ENCODE peak calls at places on chromosomes 2 and 18, in five cellular contexts. Q is IMR-90, F is trophoblast cell, O is H1, L is neuronal stem cell. D is an unnamed sample.

GRCh38 chr18:54033087-54033486 is 191.4 kb downstream of the MBD2 start:
- DNase-seq in Q (no peak), F (no peak), O (no peak), L (no peak), D (no peak)

GRCh38 chr2:143513081-143513480 is 383.9 kb downstream of the ARHGAP15 start:
- DNase-seq in Q (peak; percentile 75), F (no peak), O (peak; percentile 15), L (peak; percentile 24), D (peak; percentile 74)

GRCh38 chr2:181058378-181059269 is 78.2 kb downstream of the UBE2E3 start:
- DNase-seq in Q (peak; percentile 29), F (peak; percentile 33), O (no peak), L (peak; percentile 15), D (no peak)

GRCh38 chr2:210475726-210476125 is 833 bp downstream of the LANCL1 start:
- DNase-seq in Q (no peak), F (no peak), O (no peak), L (no peak), D (no peak)

GRCh38 chr2:61671561-61672315 is 133.6 kb upstream of the XPO1 start:
- DNase-seq in Q (no peak), F (no peak), O (no peak), L (no peak), D (peak; percentile 66)

GRCh38 chr2:174333017-174333501 is 1.7 kb upstream of the SP9 start:
- DNase-seq in Q (no peak), F (no peak), O (no peak), L (no peak), D (peak; percentile 2)

GRCh38 chr2:113240915-113241911 is 37.5 kb downstream of the PAX8 start:
- DNase-seq in Q (peak; percentile 99), F (peak; percentile 98), O (peak; percentile 13), L (no peak), D (peak; percentile 98)

GRCh38 chr2:135218426-135218825 is 166.3 kb downstream of the RAB3GAP1 start:
- DNase-seq in Q (no peak), F (no peak), O (no peak), L (no peak), D (no peak)

GRCh38 chr2:173555833-173556232 is 201.2 kb downstream of the CDCA7 start:
- DNase-seq in Q (no peak), F (no peak), O (no peak), L (no peak), D (no peak)

GRCh38 chr2:149129433-149129832 is 90.9 kb downstream of the LYPD6B start:
- DNase-seq in Q (no peak), F (no peak), O (no peak), L (no peak), D (peak; percentile 66)

GRCh38 chr2:175205523-175205922 is 24.0 kb upstream of the ATP5MC3 start:
- DNase-seq in Q (peak; percentile 41), F (no peak), O (no peak), L (no peak), D (peak; percentile 26)

GRCh38 chr2:181715033-181715630 is 34.8 kb upstream of the NEUROD1 start:
- DNase-seq in Q (peak; percentile 82), F (peak; percentile 77), O (no peak), L (peak; percentile 76), D (peak; percentile 80)

GRCh38 chr2:98747888-98748287 is 17.0 kb upstream of the MGAT4A start:
- DNase-seq in Q (no peak), F (no peak), O (no peak), L (no peak), D (no peak)

GRCh38 chr2:28096421-28096820 is 205.9 kb downstream of the BABAM2 start:
- DNase-seq in Q (peak; percentile 49), F (no peak), O (no peak), L (no peak), D (peak; percentile 20)

GRCh38 chr18:48488388-48488850 is 50.4 kb upstream of the CTIF start:
- DNase-seq in Q (peak; percentile 93), F (peak; percentile 84), O (no peak), L (no peak), D (peak; percentile 73)

GRCh38 chr2:42567806-42568429 is 514 bp upstream of the MTA3 start:
- DNase-seq in Q (no peak), F (no peak), O (peak; percentile 46), L (peak; percentile 50), D (peak; percentile 60)

GRCh38 chr18:13416848-13417247 is 198.3 kb downstream of the LDLRAD4 start:
- DNase-seq in Q (no peak), F (no peak), O (no peak), L (no peak), D (no peak)

GRCh38 chr18:22108674-22109073 is 60.7 kb upstream of the GATA6 start:
- DNase-seq in Q (no peak), F (no peak), O (no peak), L (no peak), D (peak; percentile 8)

GRCh38 chr2:233821196-233821595 is 33.1 kb downstream of the HJURP start:
- DNase-seq in Q (no peak), F (no peak), O (no peak), L (no peak), D (no peak)

GRCh38 chr2:220503446-220503845 is 876.0 kb downstream of the SLC4A3 start:
- DNase-seq in Q (no peak), F (no peak), O (no peak), L (no peak), D (no peak)

GRCh38 chr2:217918220-217919024 is 84.4 kb downstream of the TNS1 start:
- DNase-seq in Q (peak; percentile 39), F (no peak), O (no peak), L (peak; percentile 11), D (peak; percentile 57)

GRCh38 chr2:8645176-8645831 is 36.6 kb upstream of the ID2 start:
- DNase-seq in Q (no peak), F (no peak), O (no peak), L (no peak), D (no peak)

GRCh38 chr2:18924905-18925691 is 335.7 kb upstream of the NT5C1B start:
- DNase-seq in Q (peak; percentile 94), F (no peak), O (no peak), L (no peak), D (peak; percentile 65)

DNA sequence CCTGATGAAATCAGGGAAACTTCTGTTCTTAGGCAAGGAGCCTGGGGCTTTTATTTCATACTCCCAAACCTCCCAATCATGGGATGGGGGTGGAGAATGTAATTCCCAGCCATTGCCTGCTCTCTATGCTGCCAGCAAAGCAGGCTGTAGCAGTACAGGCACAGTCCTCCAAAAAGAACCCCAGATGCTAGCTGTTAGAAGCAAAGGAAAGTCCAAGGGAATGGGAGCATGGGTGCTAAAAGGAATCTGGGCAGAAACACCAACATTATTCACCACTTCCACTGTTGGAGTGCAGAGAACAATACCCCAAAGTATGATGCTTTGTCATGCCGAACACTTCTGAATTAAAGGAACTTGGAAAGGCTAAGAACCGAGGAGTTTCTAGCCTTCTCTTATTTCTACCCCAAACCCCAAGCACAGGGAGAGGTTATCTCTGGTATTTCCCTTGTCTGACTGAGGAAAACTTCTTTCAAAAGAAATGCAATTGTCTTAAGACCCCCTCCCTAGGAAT is 24.7 kb downstream of the MDH1 start:
- DNase-seq in Q (no peak), F (no peak), O (no peak), L (no peak), D (peak; percentile 5)
- H3K4ac ChIP-seq in Q (no peak overlapping the region), F (peak overlapping the region; percentile 95), O (peak overlapping the region; percentile 57), L (no peak overlapping the region), D (no peak overlapping the region)

DNA sequence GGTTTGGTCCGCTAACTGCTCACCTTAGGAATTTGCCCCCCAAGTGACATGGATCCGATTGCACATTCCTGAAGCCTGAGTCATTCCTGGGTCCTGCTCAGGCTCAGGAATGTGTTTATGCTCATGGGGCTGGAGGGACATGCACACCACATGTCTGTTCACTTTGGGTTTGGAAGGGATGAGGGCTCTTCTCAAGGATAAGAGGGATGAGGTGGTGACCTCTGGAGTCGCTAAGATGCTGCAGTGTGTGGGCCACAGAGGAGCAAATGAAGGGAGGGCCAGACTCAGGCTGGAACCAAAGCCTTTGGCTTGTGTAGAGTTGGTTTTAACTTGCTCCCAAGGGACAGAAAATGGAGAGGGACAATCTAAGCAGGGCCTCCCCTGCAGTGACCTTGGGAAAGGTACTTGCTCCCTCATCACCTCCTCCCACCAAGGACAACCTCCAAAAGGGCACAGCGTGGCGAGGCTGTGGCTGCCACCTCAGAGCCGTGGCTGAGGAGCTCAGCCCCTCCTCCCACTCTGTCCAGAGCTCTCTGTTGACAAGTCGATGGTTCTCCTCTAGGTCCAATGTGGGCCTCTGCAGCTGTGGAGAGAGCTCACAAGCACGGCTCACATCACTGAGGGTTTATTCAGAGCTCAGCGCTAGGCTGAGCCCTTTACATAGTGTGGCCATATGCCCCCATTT is 66.1 kb downstream of the HS1BP3 start:
- DNase-seq in Q (peak; percentile 99), F (no peak), O (peak; percentile 79), L (peak; percentile 87), D (peak; percentile 93)
- H4K91ac ChIP-seq in Q (peak overlapping the region; percentile 99), F (peak overlapping the region; percentile 99), O (peak overlapping the region; percentile 95), L (peak overlapping the region; percentile 76), D (peak overlapping the region; percentile 100)

GRCh38 chr18:29373000-29373399 is 1196.1 kb upstream of the CDH2 start:
- DNase-seq in Q (no peak), F (no peak), O (no peak), L (no peak), D (no peak)

GRCh38 chr18:29378739-29379138 is 1201.8 kb upstream of the CDH2 start:
- DNase-seq in Q (no peak), F (no peak), O (no peak), L (no peak), D (no peak)

DNA sequence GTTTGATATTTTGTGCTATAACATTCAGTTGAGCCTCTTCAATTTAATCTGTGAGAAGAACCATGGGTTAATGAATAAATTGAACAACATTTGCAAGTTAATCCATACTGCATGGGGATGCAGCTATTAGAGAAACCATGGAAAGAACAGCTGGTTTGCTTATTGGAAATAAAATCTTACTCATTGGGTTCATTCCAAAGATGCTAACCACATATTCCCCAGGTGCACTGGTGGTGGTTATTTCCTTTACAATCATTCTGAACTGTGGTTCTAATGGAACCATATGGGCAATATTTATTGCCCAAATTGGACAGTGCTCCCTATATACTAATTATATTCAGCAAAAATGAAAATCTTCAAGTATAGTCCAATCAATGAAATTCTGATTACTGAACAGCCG is 1200.4 kb upstream of the CDH2 start:
- DNase-seq in Q (no peak), F (no peak), O (no peak), L (no peak), D (no peak)
- H3K4ac ChIP-seq in Q (no peak overlapping the region), F (no peak overlapping the region), O (no peak overlapping the region), L (no peak overlapping the region), D (no peak overlapping the region)

GRCh38 chr2:128604045-128604444 is 285.4 kb upstream of the HS6ST1 start:
- DNase-seq in Q (no peak), F (no peak), O (no peak), L (no peak), D (no peak)

GRCh38 chr2:128607440-128607839 is 288.8 kb upstream of the HS6ST1 start:
- DNase-seq in Q (no peak), F (no peak), O (no peak), L (no peak), D (no peak)

GRCh38 chr2:128605421-128605820 is 286.8 kb upstream of the HS6ST1 start:
- DNase-seq in Q (no peak), F (no peak), O (no peak), L (no peak), D (no peak)

GRCh38 chr2:128606837-128607236 is 288.2 kb upstream of the HS6ST1 start:
- DNase-seq in Q (no peak), F (no peak), O (no peak), L (no peak), D (no peak)

DNA sequence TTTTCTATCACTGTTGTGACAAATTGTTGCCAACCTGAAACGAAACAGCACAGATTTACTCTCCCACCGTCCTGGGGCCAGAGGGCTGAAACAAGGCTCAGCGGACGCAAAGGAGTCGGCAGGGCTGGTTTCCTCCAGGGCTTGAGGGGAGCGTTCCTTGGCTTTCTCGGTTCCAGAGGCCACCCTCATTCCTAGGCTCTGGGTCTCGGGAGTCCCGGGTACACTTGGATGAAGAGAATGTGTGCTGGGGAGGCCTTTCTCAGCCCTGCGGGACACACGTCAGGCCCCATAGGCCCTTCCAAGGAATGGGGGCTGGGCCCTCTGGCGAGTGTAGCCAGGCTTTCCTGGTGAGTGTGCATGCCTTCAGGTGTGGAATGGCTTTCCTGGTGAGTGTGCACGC is 287.3 kb upstream of the HS6ST1 start:
- DNase-seq in Q (no peak), F (no peak), O (no peak), L (no peak), D (no peak)
- H4K91ac ChIP-seq in Q (no peak overlapping the region), F (no peak overlapping the region), O (no peak overlapping the region), L (no peak overlapping the region), D (no peak overlapping the region)

D was measured in mesenchymal stem cell.